ENCODE peak calls at places on chromosomes 3 and 15, in five cellular contexts. H is K562, E is HepG2, N is SK-N-SH, Y is GM12878. C is an unnamed sample.

GRCh38 chr15:57060799-57061198 is 142.4 kb downstream of the TCF12 start:
- DNase-seq in E (peak), N (no peak), H (no peak), Y (no peak), C (peak)

GRCh38 chr15:80059786-80060489 is 462 bp downstream of the ZFAND6 start:
- DNase-seq in E (peak), Y (no peak), N (peak), H (peak), C (peak)

GRCh38 chr3:112027839-112028238 is 6.7 kb upstream of the TMPRSS7 start:
- DNase-seq in Y (no peak), E (no peak), N (no peak), H (no peak), C (no peak)

GRCh38 chr3:152458725-152459515 is 190.2 kb downstream of the MBNL1 start:
- DNase-seq in H (no peak), E (no peak), Y (no peak), N (no peak), C (no peak)

GRCh38 chr3:195836736-195837135 is 25.0 kb upstream of the MUC4 start:
- DNase-seq in N (no peak), H (no peak), Y (no peak), E (no peak), C (no peak)

GRCh38 chr15:90219421-90220141 is 14.2 kb downstream of the CIB1 start:
- DNase-seq in N (peak), H (peak), E (no peak), Y (no peak), C (no peak)

GRCh38 chr3:190193210-190193609 is 72.5 kb upstream of the P3H2 start:
- DNase-seq in E (no peak), H (no peak), Y (no peak), N (no peak), C (no peak)

GRCh38 chr3:138072816-138073215 is 42.6 kb downstream of the DZIP1L start:
- DNase-seq in E (no peak), H (no peak), N (no peak), Y (no peak), C (no peak)

GRCh38 chr3:9072667-9073009 is 109.4 kb upstream of the RAD18 start:
- DNase-seq in H (no peak), E (no peak), N (no peak), Y (no peak), C (no peak)

GRCh38 chr3:21954709-21955108 is 203.7 kb upstream of the ZNF385D start:
- DNase-seq in H (no peak), N (no peak), E (no peak), Y (no peak), C (no peak)

GRCh38 chr3:58623961-58624360 is 42.6 kb downstream of the FAM3D start:
- DNase-seq in N (no peak), E (no peak), H (no peak), Y (no peak), C (no peak)

GRCh38 chr3:197191897-197192296 is 106.5 kb downstream of the DLG1 start:
- DNase-seq in E (no peak), Y (no peak), N (no peak), H (no peak), C (no peak)

GRCh38 chr15:28783873-28784272 is 64.6 kb downstream of the GOLGA6L7 start:
- DNase-seq in E (no peak), N (no peak), H (no peak), Y (no peak), C (no peak)

GRCh38 chr15:57550640-57551039 is 41.1 kb upstream of the MYZAP start:
- DNase-seq in E (no peak), Y (no peak), H (no peak), N (no peak), C (no peak)

GRCh38 chr3:79515072-79515471 is 252.7 kb downstream of the ROBO1 start:
- DNase-seq in E (no peak), H (no peak), Y (no peak), N (peak), C (no peak)

GRCh38 chr15:98840010-98840409 is 167.6 kb downstream of the PGPEP1L start:
- DNase-seq in N (no peak), H (no peak), Y (no peak), E (no peak), C (no peak)

GRCh38 chr3:61772439-61772838 is 211.1 kb downstream of the PTPRG start:
- DNase-seq in E (no peak), H (no peak), Y (no peak), N (no peak), C (no peak)

GRCh38 chr3:38528457-38528856 is 32.3 kb downstream of the EXOG start:
- DNase-seq in Y (no peak), H (no peak), E (peak), N (peak), C (no peak)

GRCh38 chr3:125313060-125313635 is 62.0 kb downstream of the ZNF148 start:
- DNase-seq in H (no peak), E (no peak), N (no peak), Y (no peak), C (no peak)

GRCh38 chr3:142931222-142931621 is 32.3 kb downstream of the PAQR9 start:
- DNase-seq in Y (no peak), E (peak), H (no peak), N (peak), C (no peak)

GRCh38 chr3:167559922-167560321 is 86.1 kb upstream of the SERPINI2 start:
- DNase-seq in H (no peak), Y (no peak), N (no peak), E (no peak), C (no peak)

GRCh38 chr15:74950078-74951000 is 6.2 kb downstream of the RPP25 start:
- DNase-seq in N (peak), H (peak), Y (peak), E (peak), C (peak)

GRCh38 chr3:60403866-60404265 is 847.4 kb downstream of the FHIT start:
- DNase-seq in Y (no peak), H (no peak), E (no peak), N (no peak), C (no peak)

GRCh38 chr3:186099178-186099577 is 9.7 kb downstream of the ETV5 start:
- DNase-seq in N (peak), H (no peak), Y (no peak), E (no peak), C (no peak)

GRCh38 chr15:94395626-94396025 is 164.3 kb downstream of the MCTP2 start:
- DNase-seq in E (no peak), H (no peak), Y (no peak), N (no peak), C (no peak)

GRCh38 chr3:88105325-88105724 is 44.4 kb upstream of the C3orf38 start:
- DNase-seq in Y (no peak), H (no peak), N (no peak), E (no peak), C (no peak)

GRCh38 chr3:94775746-94776145 is 712.9 kb downstream of the NSUN3 start:
- DNase-seq in Y (no peak), E (no peak), N (no peak), H (no peak), C (no peak)

GRCh38 chr3:126715432-126715831 is 11.4 kb downstream of the CHCHD6 start:
- DNase-seq in H (no peak), E (no peak), Y (no peak), N (no peak), C (no peak)

GRCh38 chr3:20023663-20024417 is 11.8 kb upstream of the PP2D1 start:
- DNase-seq in N (no peak), Y (no peak), H (no peak), E (no peak), C (no peak)

GRCh38 chr3:143078883-143079282 is 40.7 kb upstream of the CHST2 start:
- DNase-seq in Y (no peak), H (no peak), E (no peak), N (no peak), C (no peak)

GRCh38 chr3:74537857-74538256 is 76.6 kb downstream of the CNTN3 start:
- DNase-seq in N (no peak), H (no peak), E (no peak), Y (no peak), C (no peak)

GRCh38 chr15:66573719-66574641 is 8.2 kb upstream of the LCTL start:
- DNase-seq in N (no peak), Y (no peak), E (no peak), H (no peak), C (no peak)

GRCh38 chr3:140233702-140234101 is 298.7 kb downstream of the CLSTN2 start:
- DNase-seq in Y (no peak), H (no peak), E (no peak), N (no peak), C (no peak)

GRCh38 chr3:66371432-66371831 is 129.4 kb downstream of the LRIG1 start:
- DNase-seq in E (no peak), Y (no peak), H (no peak), N (no peak), C (no peak)

GRCh38 chr3:66367979-66368378 is 132.8 kb downstream of the LRIG1 start:
- DNase-seq in N (no peak), Y (no peak), H (no peak), E (no peak), C (no peak)

GRCh38 chr3:66370179-66370578 is 130.6 kb downstream of the LRIG1 start:
- DNase-seq in H (no peak), Y (no peak), N (no peak), E (no peak), C (no peak)

GRCh38 chr3:66376568-66376967 is 124.3 kb downstream of the LRIG1 start:
- DNase-seq in Y (no peak), E (peak), H (no peak), N (no peak), C (peak)

DNA sequence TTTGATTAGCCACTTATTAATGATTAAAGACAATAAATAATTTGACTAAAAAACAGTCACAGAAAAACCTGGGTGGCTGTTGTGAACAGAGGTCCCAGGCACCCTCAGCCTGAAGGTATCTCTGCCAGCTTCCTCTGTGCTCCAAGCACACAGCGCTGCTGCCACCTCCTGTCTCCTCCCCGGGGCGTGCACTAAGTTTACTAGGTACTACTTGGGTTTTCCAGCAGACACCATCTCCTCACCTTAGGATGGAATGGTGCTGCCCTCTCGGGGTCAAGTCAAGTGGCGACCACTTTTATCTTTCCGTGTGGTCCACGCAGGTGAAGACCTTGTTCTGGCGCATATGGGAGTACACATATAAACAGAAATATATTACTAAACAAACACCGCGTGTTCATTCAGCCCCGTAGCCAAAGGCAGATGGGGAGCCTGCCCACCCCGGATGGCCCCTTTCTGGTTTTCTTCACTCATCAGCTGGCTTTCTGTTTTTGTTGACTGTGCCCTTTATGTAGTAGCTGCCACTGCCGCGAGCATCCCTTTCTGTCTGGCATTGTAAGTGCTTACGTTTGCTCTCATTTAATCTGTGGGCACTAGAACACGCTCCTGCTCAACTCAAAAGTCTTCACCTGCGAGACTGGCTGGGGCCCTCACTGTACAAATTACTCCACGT is 128.0 kb downstream of the LRIG1 start:
- DNase-seq in H (no peak), E (peak), Y (no peak), N (no peak), C (no peak)
- TF ChIP-seq JUND in H (no peak), E (no peak), Y (no peak), N (no peak), C (no peak)

GRCh38 chr15:100902436-100903190 is 16.5 kb upstream of the LRRK1 start:
- DNase-seq in H (no peak), E (peak), N (peak), Y (no peak), C (no peak)
- TF ChIP-seq REST in H (no peak), E (no peak), N (no peak), Y (no peak), C (no peak)

DNA sequence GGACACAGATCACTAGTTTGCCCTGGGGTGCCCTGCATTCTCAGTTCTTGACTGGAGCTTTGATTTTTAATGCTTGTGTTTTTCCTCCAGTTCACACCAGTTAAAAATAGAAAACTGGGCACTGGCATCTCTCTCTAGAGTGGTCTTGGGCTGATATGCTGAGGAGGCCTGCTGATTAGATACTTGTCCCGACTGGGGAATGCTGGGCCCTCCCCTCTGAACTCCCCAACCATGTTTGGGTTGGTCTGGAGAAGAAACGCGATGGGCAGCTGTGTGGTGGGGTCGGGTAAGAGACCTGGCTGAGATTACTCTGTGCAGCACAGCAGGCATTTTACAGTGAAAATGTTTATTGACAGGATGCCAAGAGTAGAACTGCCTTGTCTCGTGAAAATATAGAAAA is 1.5 kb upstream of the ACTC1 start:
- DNase-seq in N (no peak), Y (no peak), E (no peak), H (no peak), C (no peak)
- TF ChIP-seq JUND in N (no peak), Y (no peak), E (no peak), H (no peak), C (no peak)

DNA sequence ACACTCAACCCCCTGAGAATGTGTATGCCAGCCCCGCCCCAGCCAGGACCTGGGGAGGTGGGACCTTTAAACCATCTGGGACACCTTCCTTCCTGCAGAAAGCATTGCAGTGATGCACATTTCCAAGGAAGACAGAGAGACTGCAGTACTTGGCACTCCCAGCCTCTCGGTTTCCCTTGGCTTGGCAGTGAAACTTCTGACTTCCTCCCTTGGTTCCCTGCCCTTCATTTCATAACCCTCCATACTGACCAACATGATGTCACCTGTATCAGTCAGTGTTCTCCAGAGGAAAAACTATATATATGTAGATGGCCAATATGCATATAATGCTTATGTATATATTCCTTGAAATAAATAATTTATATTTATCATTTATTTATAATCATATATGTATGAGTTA is 103.2 kb downstream of the SST start:
- DNase-seq in H (no peak), N (no peak), E (no peak), Y (no peak), C (no peak)
- TF ChIP-seq REST in H (no peak), N (no peak), E (no peak), Y (no peak), C (no peak)